ENCODE peak calls at places on chromosomes 3 and 15, in eight cellular contexts. J is DND-41, Q is MM.1S, R is lower lobe of right lung, N is bronchial epithelial cell, A is astrocyte of the spinal cord, O is activated B cell treated with CpG ODN at 0.5 μM for 24 hours, K is spleen. E is an unnamed sample.

GRCh38 chr3:73622135-73622534 is 2.6 kb downstream of the PDZRN3 start:
- DNase-seq in J (no peak), Q (no peak), R (no peak), N (no peak), A (no peak), O (no peak), K (no peak), E (no peak)

GRCh38 chr3:95798628-95799027 is 1015.8 kb upstream of the EPHA6 start:
- DNase-seq in J (no peak), Q (no peak), R (no peak), N (peak; percentile 12), A (no peak), O (no peak), K (no peak), E (no peak)

GRCh38 chr3:123076496-123077418 is 9.9 kb downstream of the PDIA5 start:
- DNase-seq in J (no peak), Q (no peak), R (peak; percentile 73), N (no peak), A (no peak), O (no peak), K (no peak), E (no peak)

GRCh38 chr15:36757189-36757814 is 177.9 kb downstream of the CDIN1 start:
- DNase-seq in J (no peak), Q (no peak), R (no peak), N (peak; percentile 75), A (peak; percentile 46), O (no peak), K (no peak), E (no peak)

GRCh38 chr3:10484709-10485108 is 20.7 kb downstream of the ATP2B2 start:
- DNase-seq in J (no peak), Q (no peak), R (no peak), N (no peak), A (no peak), O (no peak), K (no peak), E (no peak)

GRCh38 chr3:184160456-184160855 is 5.3 kb downstream of the DVL3 start:
- DNase-seq in J (no peak), Q (no peak), R (no peak), N (no peak), A (peak; percentile 61), O (no peak), K (peak; percentile 66), E (no peak)

GRCh38 chr15:49196856-49197255 is 26.8 kb downstream of the GALK2 start:
- DNase-seq in J (no peak), Q (no peak), R (no peak), N (no peak), A (no peak), O (no peak), K (no peak), E (no peak)

GRCh38 chr3:104909188-104909587 is 457.5 kb upstream of the ALCAM start:
- DNase-seq in J (no peak), Q (no peak), R (no peak), N (peak; percentile 81), A (peak; percentile 82), O (no peak), K (no peak), E (no peak)

GRCh38 chr15:90294601-90295269 is 29.3 kb downstream of the NGRN start:
- DNase-seq in J (no peak), Q (no peak), R (no peak), N (no peak), A (no peak), O (no peak), K (no peak), E (no peak)

GRCh38 chr3:141699349-141699748 is 38.7 kb upstream of the RNF7 start:
- DNase-seq in J (no peak), Q (no peak), R (no peak), N (no peak), A (no peak), O (no peak), K (no peak), E (no peak)

GRCh38 chr15:41852736-41853135 is 14.1 kb downstream of the PLA2G4B start:
- DNase-seq in J (no peak), Q (no peak), R (no peak), N (no peak), A (no peak), O (no peak), K (no peak), E (no peak)

GRCh38 chr15:60000113-60000823 is 3.8 kb upstream of the FOXB1 start:
- DNase-seq in J (no peak), Q (no peak), R (no peak), N (no peak), A (no peak), O (no peak), K (no peak), E (no peak)

GRCh38 chr15:85142324-85142723 is 160.7 kb downstream of the PDE8A start:
- DNase-seq in J (no peak), Q (no peak), R (no peak), N (peak; percentile 77), A (peak; percentile 58), O (no peak), K (no peak), E (no peak)

GRCh38 chr15:62110000-62110851 is 43.4 kb downstream of the C2CD4A start:
- DNase-seq in J (no peak), Q (no peak), R (no peak), N (peak; percentile 90), A (peak; percentile 70), O (no peak), K (no peak), E (no peak)

GRCh38 chr15:53831907-53832793 is 72.7 kb upstream of the WDR72 start:
- DNase-seq in J (no peak), Q (no peak), R (no peak), N (no peak), A (no peak), O (no peak), K (no peak), E (no peak)

GRCh38 chr3:151395806-151396205 is 11.3 kb upstream of the P2RY12 start:
- DNase-seq in J (no peak), Q (no peak), R (no peak), N (peak; percentile 97), A (peak; percentile 24), O (no peak), K (no peak), E (no peak)

GRCh38 chr15:91559066-91559465 is 294.4 kb upstream of the SLCO3A1 start:
- DNase-seq in J (no peak), Q (no peak), R (no peak), N (no peak), A (no peak), O (no peak), K (no peak), E (no peak)

GRCh38 chr3:14147063-14147435 is 22.2 kb downstream of the TMEM43 start:
- DNase-seq in J (no peak), Q (no peak), R (no peak), N (no peak), A (no peak), O (no peak), K (no peak), E (no peak)

GRCh38 chr3:14146381-14147062 is 21.7 kb downstream of the TMEM43 start:
- DNase-seq in J (no peak), Q (no peak), R (no peak), N (no peak), A (no peak), O (no peak), K (peak; percentile 72), E (no peak)

GRCh38 chr3:14150078-14150477 is 25.2 kb downstream of the TMEM43 start:
- DNase-seq in J (no peak), Q (no peak), R (no peak), N (no peak), A (no peak), O (no peak), K (no peak), E (no peak)

GRCh38 chr3:14147617-14148016 is 22.8 kb downstream of the TMEM43 start:
- DNase-seq in J (no peak), Q (no peak), R (no peak), N (no peak), A (no peak), O (no peak), K (peak; percentile 21), E (no peak)

DNA sequence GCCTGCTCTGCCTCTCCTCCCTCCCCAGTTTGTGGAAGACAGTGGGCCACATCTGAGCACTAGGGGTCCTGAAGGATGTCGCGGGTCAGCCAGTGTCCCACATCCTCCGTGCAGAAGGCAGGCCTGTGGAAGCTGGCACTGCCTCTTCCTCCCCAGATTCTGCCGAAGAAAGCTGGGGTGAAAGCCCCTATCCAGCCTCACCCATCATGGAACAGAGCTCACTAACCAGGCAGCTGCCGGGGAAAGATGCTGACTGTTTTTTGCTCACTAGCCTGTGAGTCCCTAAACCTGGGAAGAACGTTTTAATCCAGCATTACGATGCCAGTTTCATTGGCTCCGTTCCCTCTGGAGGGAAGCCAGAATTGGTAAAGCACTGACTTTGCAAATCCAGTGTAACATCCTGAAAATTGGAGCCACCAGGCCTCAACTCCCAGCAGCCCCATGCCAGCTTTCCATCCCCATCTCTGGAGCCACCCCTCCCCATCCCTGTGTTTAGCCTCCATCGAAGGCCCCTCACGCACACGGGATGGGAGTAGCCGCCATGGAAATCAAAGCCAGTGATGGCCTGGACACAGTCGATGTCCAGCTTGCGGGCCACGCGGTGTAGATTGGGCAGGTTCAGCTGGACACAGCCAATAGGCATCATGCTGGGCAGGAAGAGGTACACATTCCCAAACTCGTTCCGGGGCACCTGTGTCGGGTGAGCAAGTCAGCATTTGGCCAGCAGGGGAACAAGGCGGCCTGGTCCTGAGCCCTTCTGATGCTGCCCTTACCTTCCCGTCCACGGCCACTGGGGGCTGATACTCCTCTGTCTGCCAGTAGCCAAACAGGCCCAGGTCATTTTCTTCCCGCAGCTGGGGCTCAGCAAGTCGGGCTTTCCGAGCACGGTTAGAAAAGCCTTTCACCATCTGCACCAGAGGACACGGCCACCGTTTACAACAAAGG is 23.5 kb downstream of the TMEM43 start:
- DNase-seq in J (no peak), Q (no peak), R (no peak), N (no peak), A (no peak), O (no peak), K (no peak), E (no peak)
- TF ChIP-seq CTCF in J (no peak), Q (no peak), R (no peak), N (no peak), A (peak; percentile 24), O (no peak), K (no peak), E (peak; percentile 31)

GRCh38 chr3:118734664-118735063 is 300.0 kb downstream of the IGSF11 start:
- DNase-seq in J (no peak), Q (no peak), R (no peak), N (no peak), A (no peak), O (no peak), K (no peak), E (no peak)

GRCh38 chr3:118729546-118729945 is 305.1 kb downstream of the IGSF11 start:
- DNase-seq in J (no peak), Q (no peak), R (no peak), N (no peak), A (no peak), O (no peak), K (no peak), E (no peak)
- TF ChIP-seq CTCF in J (no peak), Q (no peak), R (no peak), N (no peak), A (no peak), O (no peak), K (no peak), E (no peak)

GRCh38 chr3:53643757-53644156 is 149.3 kb downstream of the CACNA1D start:
- DNase-seq in J (no peak), Q (no peak), R (no peak), N (no peak), A (no peak), O (no peak), K (no peak), E (no peak)
- TF ChIP-seq CTCF in J (peak; percentile 12), Q (no peak), R (no peak), N (no peak), A (no peak), O (no peak), K (no peak), E (peak; percentile 16)

GRCh38 chr3:169564883-169565282 is 98.6 kb downstream of the MECOM start:
- DNase-seq in J (no peak), Q (no peak), R (no peak), N (no peak), A (no peak), O (no peak), K (no peak), E (no peak)
- TF ChIP-seq CTCF in J (peak; percentile 27), Q (peak; percentile 37), R (no peak), N (peak; percentile 19), A (peak; percentile 24), O (no peak), K (no peak), E (peak; percentile 25)